ENCODE peak calls at places on chromosomes 3 and 15, in seven cellular contexts. One of them, this sample, is unnamed.

GRCh38 chr15:74613089-74613952 is 2.3 kb upstream of the CLK3 start:
- DNase-seq in endothelial cell: no peak
- DNase-seq in Caki2: no peak
- DNase-seq in pancreas: no peak
- DNase-seq in tibial artery: no peak
- DNase-seq in NCI-H345: peak; percentile 6
- DNase-seq in ureter: no peak
- DNase-seq in this sample: no peak

GRCh38 chr3:8371085-8371551 is 130.5 kb upstream of the LMCD1 start:
- DNase-seq in pancreas: no peak
- DNase-seq in Caki2: peak; percentile 1
- DNase-seq in NCI-H345: no peak
- DNase-seq in ureter: no peak
- DNase-seq in endothelial cell: no peak
- DNase-seq in tibial artery: no peak
- DNase-seq in this sample: no peak

GRCh38 chr3:176693416-176693815 is 503.9 kb downstream of the TBL1XR1 start:
- DNase-seq in tibial artery: no peak
- DNase-seq in Caki2: no peak
- DNase-seq in endothelial cell: no peak
- DNase-seq in pancreas: no peak
- DNase-seq in ureter: no peak
- DNase-seq in NCI-H345: no peak
- DNase-seq in this sample: no peak

GRCh38 chr3:70065666-70066253 is 66.2 kb downstream of the SAMMSON start:
- DNase-seq in endothelial cell: peak; percentile 34
- DNase-seq in tibial artery: no peak
- DNase-seq in NCI-H345: no peak
- DNase-seq in pancreas: no peak
- DNase-seq in Caki2: no peak
- DNase-seq in ureter: no peak
- DNase-seq in this sample: no peak

GRCh38 chr3:120726784-120727183 is 15.5 kb downstream of the RABL3 start:
- DNase-seq in endothelial cell: no peak
- DNase-seq in ureter: no peak
- DNase-seq in NCI-H345: no peak
- DNase-seq in tibial artery: no peak
- DNase-seq in Caki2: no peak
- DNase-seq in pancreas: no peak
- DNase-seq in this sample: no peak

GRCh38 chr3:187813198-187813597 is 67.9 kb upstream of the BCL6 start:
- DNase-seq in endothelial cell: no peak
- DNase-seq in Caki2: no peak
- DNase-seq in pancreas: peak; percentile 44
- DNase-seq in NCI-H345: no peak
- DNase-seq in tibial artery: no peak
- DNase-seq in ureter: no peak
- DNase-seq in this sample: no peak

GRCh38 chr3:156687023-156687422 is 12.6 kb downstream of the TIPARP start:
- DNase-seq in ureter: no peak
- DNase-seq in Caki2: no peak
- DNase-seq in tibial artery: no peak
- DNase-seq in endothelial cell: no peak
- DNase-seq in NCI-H345: no peak
- DNase-seq in pancreas: no peak
- DNase-seq in this sample: no peak

GRCh38 chr3:171526146-171526545 is 65.9 kb upstream of the TNIK start:
- DNase-seq in endothelial cell: no peak
- DNase-seq in Caki2: no peak
- DNase-seq in pancreas: no peak
- DNase-seq in ureter: no peak
- DNase-seq in NCI-H345: no peak
- DNase-seq in tibial artery: no peak
- DNase-seq in this sample: no peak

GRCh38 chr15:72968531-72968922 is 83.7 kb upstream of the NEO1 start:
- DNase-seq in NCI-H345: no peak
- DNase-seq in ureter: no peak
- DNase-seq in endothelial cell: no peak
- DNase-seq in tibial artery: peak; percentile 41
- DNase-seq in Caki2: peak; percentile 2
- DNase-seq in pancreas: no peak
- DNase-seq in this sample: no peak

GRCh38 chr3:122406198-122406597 is 9.7 kb downstream of the WDR5B start:
- DNase-seq in NCI-H345: no peak
- DNase-seq in ureter: no peak
- DNase-seq in pancreas: no peak
- DNase-seq in tibial artery: no peak
- DNase-seq in endothelial cell: no peak
- DNase-seq in Caki2: no peak
- DNase-seq in this sample: no peak

GRCh38 chr3:11624704-11625375 is 18.9 kb downstream of the VGLL4 start:
- DNase-seq in ureter: no peak
- DNase-seq in pancreas: no peak
- DNase-seq in NCI-H345: no peak
- DNase-seq in tibial artery: no peak
- DNase-seq in Caki2: no peak
- DNase-seq in endothelial cell: no peak
- DNase-seq in this sample: no peak

GRCh38 chr15:66155065-66155464 is 98.5 kb downstream of the MEGF11 start:
- DNase-seq in pancreas: no peak
- DNase-seq in NCI-H345: no peak
- DNase-seq in tibial artery: no peak
- DNase-seq in endothelial cell: no peak
- DNase-seq in ureter: no peak
- DNase-seq in Caki2: no peak
- DNase-seq in this sample: no peak

GRCh38 chr3:111585214-111585613 is 9.9 kb downstream of the ZBED2 start:
- DNase-seq in ureter: no peak
- DNase-seq in NCI-H345: no peak
- DNase-seq in tibial artery: no peak
- DNase-seq in pancreas: no peak
- DNase-seq in Caki2: peak; percentile 36
- DNase-seq in endothelial cell: no peak
- DNase-seq in this sample: no peak

GRCh38 chr15:86743283-86743903 is 663.7 kb downstream of the AGBL1 start:
- DNase-seq in tibial artery: no peak
- DNase-seq in pancreas: peak; percentile 14
- DNase-seq in endothelial cell: peak; percentile 76
- DNase-seq in NCI-H345: no peak
- DNase-seq in Caki2: peak; percentile 16
- DNase-seq in ureter: no peak
- DNase-seq in this sample: peak; percentile 61

GRCh38 chr15:42081463-42081830 is 12.9 kb downstream of the PLA2G4D start:
- DNase-seq in NCI-H345: no peak
- DNase-seq in Caki2: no peak
- DNase-seq in tibial artery: no peak
- DNase-seq in pancreas: no peak
- DNase-seq in ureter: no peak
- DNase-seq in endothelial cell: no peak
- DNase-seq in this sample: no peak

GRCh38 chr15:67456677-67457529 is 64.0 kb upstream of the C15orf61 start:
- DNase-seq in pancreas: peak; percentile 71
- DNase-seq in Caki2: peak; percentile 45
- DNase-seq in endothelial cell: peak; percentile 85
- DNase-seq in NCI-H345: peak; percentile 67
- DNase-seq in ureter: peak; percentile 85
- DNase-seq in tibial artery: peak; percentile 78
- DNase-seq in this sample: peak; percentile 87

GRCh38 chr3:184241447-184242296 is 7.1 kb downstream of the ALG3 start:
- DNase-seq in NCI-H345: no peak
- DNase-seq in tibial artery: no peak
- DNase-seq in endothelial cell: peak; percentile 67
- DNase-seq in Caki2: no peak
- DNase-seq in ureter: no peak
- DNase-seq in pancreas: peak; percentile 80
- DNase-seq in this sample: peak; percentile 83

GRCh38 chr3:13539285-13539625 is 9.7 kb upstream of the FBLN2 start:
- DNase-seq in ureter: no peak
- DNase-seq in Caki2: no peak
- DNase-seq in endothelial cell: no peak
- DNase-seq in pancreas: no peak
- DNase-seq in tibial artery: no peak
- DNase-seq in NCI-H345: no peak
- DNase-seq in this sample: no peak

GRCh38 chr3:153043729-153044314 is 118.2 kb upstream of the RAP2B start:
- DNase-seq in tibial artery: no peak
- DNase-seq in Caki2: no peak
- DNase-seq in pancreas: no peak
- DNase-seq in ureter: no peak
- DNase-seq in endothelial cell: no peak
- DNase-seq in NCI-H345: no peak
- DNase-seq in this sample: no peak

GRCh38 chr3:71121429-71122167 is 461.9 kb downstream of the FOXP1 start:
- DNase-seq in tibial artery: no peak
- DNase-seq in endothelial cell: no peak
- DNase-seq in ureter: no peak
- DNase-seq in Caki2: peak; percentile 38
- DNase-seq in pancreas: no peak
- DNase-seq in NCI-H345: no peak
- DNase-seq in this sample: no peak

GRCh38 chr3:141414141-141414689 is 45.9 kb downstream of the ZBTB38 start:
- DNase-seq in NCI-H345: no peak
- DNase-seq in ureter: no peak
- DNase-seq in pancreas: no peak
- DNase-seq in tibial artery: no peak
- DNase-seq in endothelial cell: no peak
- DNase-seq in Caki2: no peak
- DNase-seq in this sample: no peak

GRCh38 chr3:175948041-175948440 is 1088.9 kb downstream of the NAALADL2 start:
- DNase-seq in NCI-H345: peak; percentile 32
- DNase-seq in Caki2: no peak
- DNase-seq in pancreas: no peak
- DNase-seq in tibial artery: no peak
- DNase-seq in ureter: no peak
- DNase-seq in endothelial cell: no peak
- DNase-seq in this sample: no peak

GRCh38 chr15:42035362-42035761 is 14.5 kb upstream of the PLA2G4E start:
- DNase-seq in ureter: no peak
- DNase-seq in endothelial cell: no peak
- DNase-seq in Caki2: peak; percentile 19
- DNase-seq in NCI-H345: no peak
- DNase-seq in tibial artery: no peak
- DNase-seq in pancreas: no peak
- DNase-seq in this sample: no peak

GRCh38 chr15:40010681-40011080 is 28.3 kb downstream of the SRP14 start:
- DNase-seq in ureter: no peak
- DNase-seq in endothelial cell: no peak
- DNase-seq in tibial artery: no peak
- DNase-seq in Caki2: no peak
- DNase-seq in pancreas: no peak
- DNase-seq in NCI-H345: no peak
- DNase-seq in this sample: peak; percentile 26

GRCh38 chr15:33910741-33911140 is 57.6 kb upstream of the CHRM5 start:
- DNase-seq in tibial artery: no peak
- DNase-seq in NCI-H345: no peak
- DNase-seq in Caki2: peak; percentile 11
- DNase-seq in ureter: no peak
- DNase-seq in pancreas: no peak
- DNase-seq in endothelial cell: no peak
- DNase-seq in this sample: no peak

GRCh38 chr3:149373235-149374125 is 4.0 kb downstream of the TM4SF1 start:
- DNase-seq in ureter: no peak
- DNase-seq in endothelial cell: no peak
- DNase-seq in NCI-H345: no peak
- DNase-seq in Caki2: no peak
- DNase-seq in tibial artery: no peak
- DNase-seq in pancreas: no peak
- DNase-seq in this sample: no peak

GRCh38 chr3:14822875-14823807 is 4.4 kb downstream of the FGD5 start:
- DNase-seq in tibial artery: no peak
- DNase-seq in pancreas: no peak
- DNase-seq in ureter: no peak
- DNase-seq in Caki2: no peak
- DNase-seq in NCI-H345: peak; percentile 37
- DNase-seq in endothelial cell: no peak
- DNase-seq in this sample: no peak

GRCh38 chr3:61194892-61195538 is 56.2 kb downstream of the FHIT start:
- DNase-seq in Caki2: no peak
- DNase-seq in tibial artery: no peak
- DNase-seq in endothelial cell: no peak
- DNase-seq in ureter: no peak
- DNase-seq in pancreas: no peak
- DNase-seq in NCI-H345: no peak
- DNase-seq in this sample: no peak

This sample was measured in BE2C.